ENCODE peak calls at places on chromosomes 13 and 19, in six cellular contexts. X is body of pancreas, A is brain microvascular endothelial cell, R is kidney, Z is ovary, G is D721Med. Y is an unnamed sample.

GRCh38 chr13:44243198-44243852 is 130.3 kb upstream of the SERP2 start:
- DNase-seq in G (no peak), X (peak), Z (no peak), R (no peak), A (peak), Y (peak)

GRCh38 chr13:97307882-97308624 is 85.9 kb downstream of the MBNL2 start:
- DNase-seq in A (peak), G (no peak), X (peak), R (no peak), Z (no peak), Y (peak)

GRCh38 chr19:38385057-38385803 is 2.6 kb downstream of the GGN start:
- DNase-seq in R (no peak), X (no peak), Z (no peak), A (no peak), G (no peak), Y (no peak)

GRCh38 chr13:24943136-24943535 is 152.8 kb upstream of the PABPC3 start:
- DNase-seq in X (no peak), Z (no peak), R (no peak), G (no peak), A (no peak), Y (no peak)

GRCh38 chr13:73851104-73851503 is 283.1 kb downstream of the KLF12 start:
- DNase-seq in A (no peak), Z (no peak), G (no peak), R (no peak), X (no peak), Y (no peak)

GRCh38 chr13:36297259-36297599 is 385 bp downstream of the CCDC169 start:
- DNase-seq in X (no peak), G (peak), Z (no peak), R (no peak), A (no peak), Y (peak)

GRCh38 chr19:19782783-19783182 is 38.8 kb downstream of the ZNF506 start:
- DNase-seq in X (no peak), A (no peak), Z (no peak), R (no peak), G (no peak), Y (no peak)

GRCh38 chr13:61110804-61111203 is 304.8 kb downstream of the PCDH20 start:
- DNase-seq in R (no peak), Z (no peak), A (no peak), X (no peak), G (no peak), Y (no peak)

GRCh38 chr13:25686831-25687495 is 315.2 kb downstream of the ATP8A2 start:
- DNase-seq in Z (no peak), A (no peak), R (no peak), X (no peak), G (no peak), Y (no peak)

DNA sequence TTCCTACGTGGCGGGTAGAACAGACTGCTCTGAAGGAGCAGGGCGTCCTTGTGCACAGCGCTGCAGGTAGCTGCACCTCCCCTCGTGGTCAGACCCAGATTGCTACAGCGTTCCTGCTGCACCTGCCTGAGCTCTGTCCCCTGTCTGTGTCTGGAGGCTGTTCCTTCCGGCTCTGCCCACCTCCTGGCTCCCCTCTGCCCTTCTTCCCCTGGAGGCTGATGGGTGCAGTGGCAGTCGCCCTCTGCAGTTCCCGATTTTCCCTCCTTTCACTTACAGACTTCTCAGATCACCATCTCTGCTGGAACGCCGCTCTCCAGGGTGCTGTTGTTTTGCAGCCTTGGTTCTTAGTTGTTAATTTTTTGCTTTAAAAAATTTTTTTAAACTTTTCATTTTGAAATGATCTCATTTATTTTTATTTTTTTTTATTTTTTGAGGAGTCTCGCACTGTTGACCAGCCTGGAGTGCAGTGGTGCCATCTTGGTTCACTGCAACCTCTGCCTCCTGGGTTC is 53.6 kb downstream of the SMARCA4 start:
- DNase-seq in X (no peak), Z (no peak), R (no peak), G (no peak), A (no peak), Y (no peak)
- TF ChIP-seq CTCF in X (no peak), Z (no peak), R (no peak), G (no peak), A (peak), Y (no peak)

GRCh38 chr19:30519607-30520205 is 147.5 kb downstream of the ZNF536 start:
- DNase-seq in X (no peak), Z (no peak), G (no peak), R (no peak), A (no peak), Y (no peak)
- TF ChIP-seq CTCF in X (no peak), Z (no peak), G (no peak), R (no peak), A (no peak), Y (no peak)

GRCh38 chr19:18338471-18339001 is 1.9 kb upstream of the PGPEP1 start:
- DNase-seq in R (no peak), X (peak), G (no peak), Z (no peak), A (no peak), Y (no peak)

GRCh38 chr19:18340237-18340989 is at the start of gene PGPEP1:
- DNase-seq in X (peak), R (peak), Z (peak), A (no peak), G (peak), Y (no peak)

GRCh38 chr19:18339703-18340102 is 695 bp upstream of the PGPEP1 start:
- DNase-seq in R (no peak), Z (no peak), A (no peak), X (no peak), G (no peak), Y (no peak)

GRCh38 chr19:18342090-18342632 is 1.8 kb downstream of the PGPEP1 start:
- DNase-seq in G (no peak), A (no peak), Z (no peak), R (no peak), X (no peak), Y (no peak)

GRCh38 chr19:18340990-18341868 is 831 bp downstream of the PGPEP1 start:
- DNase-seq in R (peak), G (no peak), X (peak), A (no peak), Z (peak), Y (peak)
- TF ChIP-seq CTCF in R (no peak), G (no peak), X (peak), A (no peak), Z (no peak), Y (no peak)

GRCh38 chr13:113649212-113649611 is 8.8 kb downstream of the ATP4B start:
- DNase-seq in A (no peak), Z (peak), G (no peak), X (peak), R (peak), Y (no peak)

GRCh38 chr13:113648218-113648615 is 9.8 kb downstream of the ATP4B start:
- DNase-seq in Z (peak), A (no peak), X (peak), R (peak), G (no peak), Y (no peak)

GRCh38 chr13:113646921-113647340 is 11.1 kb downstream of the ATP4B start:
- DNase-seq in G (no peak), Z (no peak), R (peak), X (peak), A (no peak), Y (no peak)

GRCh38 chr13:113646376-113646775 is 11.6 kb downstream of the ATP4B start:
- DNase-seq in R (no peak), Z (no peak), G (no peak), X (peak), A (no peak), Y (no peak)

DNA sequence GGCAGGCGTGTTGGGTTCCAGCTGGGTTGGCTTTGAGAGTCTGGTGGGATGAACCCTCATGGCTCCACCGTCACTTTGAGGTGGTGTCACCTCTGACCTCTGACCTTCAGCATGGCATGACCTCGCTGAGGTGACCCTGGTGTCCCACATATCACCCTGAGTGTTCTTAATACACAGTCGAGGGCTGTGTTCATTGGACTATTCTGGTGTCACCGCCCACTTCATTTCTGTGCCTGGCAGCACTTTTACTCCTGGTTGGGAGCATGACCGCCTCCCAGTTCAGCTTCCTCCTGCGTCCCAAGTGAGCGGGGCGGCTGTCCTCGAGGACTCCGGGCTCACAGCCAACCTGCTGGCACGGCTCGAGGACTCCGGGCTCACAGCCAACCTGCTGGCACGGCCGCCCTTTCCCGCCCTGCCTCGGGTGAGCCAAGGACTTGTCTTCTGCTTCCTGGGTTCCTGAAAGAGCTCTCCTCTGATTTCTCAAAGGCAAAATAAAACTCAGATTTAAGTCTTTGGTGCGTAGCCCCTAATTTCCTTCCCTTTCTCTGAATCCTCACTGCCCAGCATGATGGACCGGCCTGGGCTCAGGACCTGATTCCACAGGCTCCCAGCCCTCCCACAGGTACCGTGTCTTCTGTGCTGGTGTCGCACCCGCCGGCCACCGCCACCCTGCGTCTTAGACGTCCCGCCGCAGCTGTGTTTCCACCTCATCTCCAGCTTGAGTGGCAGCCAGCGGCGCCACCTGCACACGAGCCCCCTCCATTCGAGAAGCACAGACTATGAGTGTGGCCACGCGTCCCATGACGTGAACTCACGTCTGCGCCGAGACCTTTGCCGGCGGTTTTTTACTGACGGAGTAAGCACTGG is 10.4 kb downstream of the ATP4B start:
- DNase-seq in G (no peak), Z (peak), A (no peak), X (peak), R (peak), Y (peak)
- TF ChIP-seq CTCF in G (no peak), Z (no peak), A (no peak), X (no peak), R (no peak), Y (no peak)